ENCODE peak calls at places on chromosomes 3 and 15, in eight cellular contexts. One of them, this sample, is unnamed. For H3K4me1, the result is how much of the 10 kb centered on the place peaks cover.

GRCh38 chr3:61725851-61726333 is 164.5 kb downstream of the PTPRG start:
- DNase-seq in SK-N-SH: no peak
- DNase-seq in HCT116: peak
- DNase-seq in K562: no peak
- DNase-seq in HepG2: peak
- DNase-seq in GM12878: no peak
- DNase-seq in Panc1: no peak
- DNase-seq in A549: no peak
- DNase-seq in this sample: peak

GRCh38 chr15:67460521-67460920 is 60.4 kb upstream of the C15orf61 start:
- DNase-seq in A549: no peak
- DNase-seq in HepG2: no peak
- DNase-seq in GM12878: no peak
- DNase-seq in K562: no peak
- DNase-seq in SK-N-SH: no peak
- DNase-seq in Panc1: no peak
- DNase-seq in HCT116: no peak
- DNase-seq in this sample: no peak

GRCh38 chr3:73586628-73587027 is 38.1 kb downstream of the PDZRN3 start:
- DNase-seq in SK-N-SH: no peak
- DNase-seq in GM12878: no peak
- DNase-seq in Panc1: no peak
- DNase-seq in HepG2: no peak
- DNase-seq in A549: no peak
- DNase-seq in HCT116: no peak
- DNase-seq in K562: no peak
- DNase-seq in this sample: no peak

GRCh38 chr3:54426431-54426830 is 304.1 kb downstream of the CACNA2D3 start:
- DNase-seq in HepG2: no peak
- DNase-seq in HCT116: no peak
- DNase-seq in K562: no peak
- DNase-seq in SK-N-SH: no peak
- DNase-seq in Panc1: no peak
- DNase-seq in GM12878: no peak
- DNase-seq in A549: no peak
- DNase-seq in this sample: no peak

GRCh38 chr3:16290007-16290826 is 25.2 kb downstream of the OXNAD1 start:
- DNase-seq in HCT116: peak
- DNase-seq in K562: peak
- DNase-seq in Panc1: peak
- DNase-seq in SK-N-SH: peak
- DNase-seq in HepG2: peak
- DNase-seq in GM12878: no peak
- DNase-seq in A549: peak
- DNase-seq in this sample: peak

GRCh38 chr3:127717357-127718243 is 44.8 kb downstream of the ABTB1 start:
- DNase-seq in A549: no peak
- DNase-seq in GM12878: no peak
- DNase-seq in K562: no peak
- DNase-seq in HepG2: no peak
- DNase-seq in Panc1: no peak
- DNase-seq in HCT116: no peak
- DNase-seq in SK-N-SH: no peak
- DNase-seq in this sample: no peak

GRCh38 chr15:48553559-48553958 is 92.0 kb downstream of the FBN1 start:
- DNase-seq in A549: no peak
- DNase-seq in HepG2: no peak
- DNase-seq in GM12878: no peak
- DNase-seq in SK-N-SH: no peak
- DNase-seq in K562: no peak
- DNase-seq in HCT116: no peak
- DNase-seq in Panc1: no peak
- DNase-seq in this sample: no peak

GRCh38 chr3:190306513-190307163 is 15.6 kb downstream of the CLDN1 start:
- DNase-seq in HepG2: peak
- DNase-seq in GM12878: no peak
- DNase-seq in SK-N-SH: no peak
- DNase-seq in K562: no peak
- DNase-seq in A549: peak
- DNase-seq in HCT116: no peak
- DNase-seq in Panc1: no peak
- DNase-seq in this sample: no peak

GRCh38 chr3:191158247-191158646 is 40.8 kb upstream of the OSTN start:
- DNase-seq in A549: no peak
- DNase-seq in SK-N-SH: no peak
- DNase-seq in K562: no peak
- DNase-seq in Panc1: no peak
- DNase-seq in GM12878: no peak
- DNase-seq in HepG2: peak
- DNase-seq in HCT116: no peak
- DNase-seq in this sample: no peak

GRCh38 chr3:53581671-53582070 is 87.3 kb downstream of the CACNA1D start:
- DNase-seq in SK-N-SH: no peak
- DNase-seq in HCT116: no peak
- DNase-seq in HepG2: no peak
- DNase-seq in K562: no peak
- DNase-seq in A549: no peak
- DNase-seq in GM12878: no peak
- DNase-seq in Panc1: no peak
- DNase-seq in this sample: no peak

GRCh38 chr15:51706931-51707608 is 25.8 kb downstream of the SCG3 start:
- DNase-seq in SK-N-SH: no peak
- DNase-seq in Panc1: no peak
- DNase-seq in HCT116: no peak
- DNase-seq in A549: no peak
- DNase-seq in HepG2: no peak
- DNase-seq in GM12878: no peak
- DNase-seq in K562: no peak
- DNase-seq in this sample: no peak

GRCh38 chr3:178352300-178353021 is 183.8 kb upstream of the KCNMB2 start:
- DNase-seq in HepG2: no peak
- DNase-seq in HCT116: no peak
- DNase-seq in GM12878: no peak
- DNase-seq in Panc1: peak
- DNase-seq in K562: no peak
- DNase-seq in SK-N-SH: no peak
- DNase-seq in A549: peak
- DNase-seq in this sample: peak

GRCh38 chr3:39718674-39719595 is 90.5 kb upstream of the MYRIP start:
- DNase-seq in HepG2: no peak
- DNase-seq in K562: no peak
- DNase-seq in GM12878: no peak
- DNase-seq in SK-N-SH: no peak
- DNase-seq in HCT116: no peak
- DNase-seq in Panc1: no peak
- DNase-seq in A549: no peak
- DNase-seq in this sample: no peak

DNA sequence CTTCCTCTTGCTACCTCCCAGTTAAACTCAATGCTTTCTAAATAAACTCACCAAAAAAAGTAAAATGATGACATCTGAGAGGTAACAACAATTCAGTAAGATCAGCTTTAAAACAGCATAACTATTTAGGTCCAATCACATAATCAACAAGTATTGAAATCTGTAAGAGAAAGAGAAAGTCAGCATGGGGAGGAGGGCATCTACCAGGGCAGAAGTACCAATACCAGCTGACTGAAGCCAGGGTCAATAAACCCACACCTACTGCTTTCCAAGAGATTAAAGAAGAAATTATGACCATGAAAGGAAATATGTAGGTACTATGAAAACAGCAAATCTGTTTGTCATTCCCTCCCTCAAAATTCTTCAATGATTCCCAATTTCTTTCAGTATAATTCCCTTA is 42.2 kb upstream of the IGF2BP2 start:
- DNase-seq in K562: no peak
- DNase-seq in HCT116: no peak
- DNase-seq in Panc1: no peak
- DNase-seq in GM12878: no peak
- DNase-seq in HepG2: no peak
- DNase-seq in SK-N-SH: no peak
- DNase-seq in A549: no peak
- DNase-seq in this sample: no peak
- TF ChIP-seq REST in K562: no peak
- TF ChIP-seq REST in HCT116: no peak
- TF ChIP-seq REST in Panc1: no peak
- TF ChIP-seq REST in GM12878: no peak
- TF ChIP-seq REST in HepG2: no peak
- TF ChIP-seq REST in SK-N-SH: no peak
- TF ChIP-seq REST in A549: no peak
- TF ChIP-seq REST in this sample: no peak

GRCh38 chr3:144185291-144185690 is 213.7 kb downstream of the DIPK2A start:
- DNase-seq in Panc1: no peak
- DNase-seq in K562: no peak
- DNase-seq in A549: no peak
- DNase-seq in GM12878: no peak
- DNase-seq in HCT116: no peak
- DNase-seq in SK-N-SH: no peak
- DNase-seq in HepG2: no peak
- DNase-seq in this sample: no peak

GRCh38 chr3:144181062-144181461 is 209.4 kb downstream of the DIPK2A start:
- DNase-seq in HepG2: no peak
- DNase-seq in GM12878: no peak
- DNase-seq in Panc1: no peak
- DNase-seq in K562: no peak
- DNase-seq in SK-N-SH: no peak
- DNase-seq in A549: no peak
- DNase-seq in HCT116: no peak
- DNase-seq in this sample: no peak

GRCh38 chr3:144178607-144179006 is 207.0 kb downstream of the DIPK2A start:
- DNase-seq in HepG2: no peak
- DNase-seq in HCT116: no peak
- DNase-seq in A549: no peak
- DNase-seq in K562: no peak
- DNase-seq in Panc1: no peak
- DNase-seq in SK-N-SH: no peak
- DNase-seq in GM12878: no peak
- DNase-seq in this sample: no peak

GRCh38 chr3:144187531-144188230 is 216.1 kb downstream of the DIPK2A start:
- DNase-seq in GM12878: no peak
- DNase-seq in HCT116: no peak
- DNase-seq in A549: no peak
- DNase-seq in SK-N-SH: no peak
- DNase-seq in K562: no peak
- DNase-seq in HepG2: no peak
- DNase-seq in Panc1: no peak
- DNase-seq in this sample: no peak

DNA sequence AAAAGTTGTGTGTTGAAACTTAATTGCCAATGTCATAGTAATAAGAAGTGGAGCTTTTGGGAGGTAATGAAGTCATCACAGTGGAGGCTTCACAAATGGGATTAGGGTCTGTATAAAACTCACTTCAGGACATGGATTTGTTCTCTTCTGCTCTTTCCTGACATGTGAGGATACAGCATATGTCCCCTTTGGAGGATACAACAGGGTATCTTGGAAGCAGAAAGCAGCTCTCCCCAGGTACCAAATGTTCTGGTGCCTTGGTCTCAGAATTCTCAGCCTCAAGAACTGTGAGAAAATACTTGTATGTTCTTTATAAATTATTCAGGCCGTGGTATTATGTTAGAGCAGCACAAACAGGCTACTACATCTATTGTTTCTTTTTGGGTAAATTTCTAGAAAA is 210.9 kb downstream of the DIPK2A start:
- DNase-seq in HepG2: no peak
- DNase-seq in HCT116: no peak
- DNase-seq in SK-N-SH: no peak
- DNase-seq in A549: no peak
- DNase-seq in Panc1: no peak
- DNase-seq in K562: no peak
- DNase-seq in GM12878: no peak
- DNase-seq in this sample: no peak
- H3K4me1 ChIP-seq in HepG2: under half
- H3K4me1 ChIP-seq in HCT116: under half
- H3K4me1 ChIP-seq in SK-N-SH: under half
- H3K4me1 ChIP-seq in A549: under half
- H3K4me1 ChIP-seq in Panc1: under half
- H3K4me1 ChIP-seq in K562: under half
- H3K4me1 ChIP-seq in GM12878: under half
- H3K4me1 ChIP-seq in this sample: under half

GRCh38 chr3:24947103-24947502 is 452.5 kb upstream of the THRB start:
- DNase-seq in GM12878: no peak
- DNase-seq in Panc1: no peak
- DNase-seq in SK-N-SH: no peak
- DNase-seq in K562: no peak
- DNase-seq in A549: no peak
- DNase-seq in HCT116: no peak
- DNase-seq in HepG2: no peak
- DNase-seq in this sample: no peak

GRCh38 chr3:24944803-24945202 is 450.2 kb upstream of the THRB start:
- DNase-seq in Panc1: no peak
- DNase-seq in SK-N-SH: no peak
- DNase-seq in GM12878: no peak
- DNase-seq in K562: no peak
- DNase-seq in A549: no peak
- DNase-seq in HepG2: no peak
- DNase-seq in HCT116: no peak
- DNase-seq in this sample: no peak

GRCh38 chr3:24945575-24945974 is 450.9 kb upstream of the THRB start:
- DNase-seq in SK-N-SH: no peak
- DNase-seq in HCT116: no peak
- DNase-seq in HepG2: no peak
- DNase-seq in GM12878: no peak
- DNase-seq in A549: no peak
- DNase-seq in K562: no peak
- DNase-seq in Panc1: no peak
- DNase-seq in this sample: no peak

DNA sequence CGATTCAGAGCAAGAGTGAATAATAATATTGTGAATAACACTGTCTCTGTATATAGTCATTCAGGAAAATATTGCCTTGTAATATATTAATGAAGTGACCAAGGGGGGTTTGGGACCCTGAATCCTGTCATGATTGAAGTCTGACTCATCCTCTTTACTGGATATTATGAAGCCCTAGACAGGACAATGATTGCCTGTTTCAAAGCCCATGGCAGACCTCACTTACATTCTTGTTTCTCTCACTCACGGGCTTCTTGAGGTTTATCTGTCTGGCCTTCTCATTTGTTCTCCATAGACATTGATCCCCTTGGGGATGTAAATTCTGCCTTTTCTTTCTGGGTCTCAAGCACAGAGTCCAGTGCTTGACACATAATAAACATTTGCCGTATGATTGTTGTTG is 449.3 kb upstream of the THRB start:
- DNase-seq in HepG2: no peak
- DNase-seq in A549: no peak
- DNase-seq in Panc1: no peak
- DNase-seq in HCT116: no peak
- DNase-seq in K562: no peak
- DNase-seq in SK-N-SH: no peak
- DNase-seq in GM12878: no peak
- DNase-seq in this sample: no peak
- TF ChIP-seq REST in HepG2: no peak
- TF ChIP-seq REST in A549: no peak
- TF ChIP-seq REST in Panc1: no peak
- TF ChIP-seq REST in HCT116: no peak
- TF ChIP-seq REST in K562: no peak
- TF ChIP-seq REST in SK-N-SH: no peak
- TF ChIP-seq REST in GM12878: no peak
- TF ChIP-seq REST in this sample: no peak

DNA sequence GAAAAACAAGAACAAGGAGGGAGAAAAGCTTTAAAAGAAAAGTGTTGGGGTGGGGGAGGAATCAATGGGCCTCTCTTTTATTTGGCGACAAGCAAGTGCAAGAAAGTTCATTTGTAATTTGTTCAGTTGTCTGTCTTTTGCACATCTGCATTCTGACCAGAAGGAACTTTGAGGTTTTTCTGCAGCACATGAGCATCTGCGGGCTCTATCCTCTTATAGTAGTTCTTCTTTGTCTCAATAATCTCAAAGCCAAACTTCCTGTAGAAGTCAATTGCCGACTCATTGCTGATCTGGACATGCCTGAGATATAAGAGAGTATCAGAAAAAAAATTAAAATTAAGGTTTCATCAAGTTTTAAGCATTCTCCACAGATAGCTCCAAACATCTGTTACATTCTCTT is 24.4 kb downstream of the NAA50 start:
- DNase-seq in GM12878: no peak
- DNase-seq in A549: no peak
- DNase-seq in Panc1: no peak
- DNase-seq in HepG2: no peak
- DNase-seq in SK-N-SH: no peak
- DNase-seq in K562: no peak
- DNase-seq in HCT116: no peak
- DNase-seq in this sample: no peak
- H3K4me1 ChIP-seq in GM12878: under half
- H3K4me1 ChIP-seq in A549: under half
- H3K4me1 ChIP-seq in Panc1: under half
- H3K4me1 ChIP-seq in HepG2: under half
- H3K4me1 ChIP-seq in SK-N-SH: under half
- H3K4me1 ChIP-seq in K562: under half
- H3K4me1 ChIP-seq in HCT116: under half
- H3K4me1 ChIP-seq in this sample: under half

This sample was measured in GM23338.